ENCODE peak calls at places on chromosomes 16 and 17, in eight cellular contexts. One of them, this sample, is unnamed.

GRCh38 chr17:44000871-44001460 is 3.5 kb upstream of the NAGS start:
- DNase-seq in IMR-90: no peak
- DNase-seq in tibial artery: no peak
- DNase-seq in breast epithelium: no peak
- DNase-seq in lung: no peak
- DNase-seq in cardiac muscle cell: no peak
- DNase-seq in OCI-LY7: no peak
- DNase-seq in tibial nerve: no peak
- DNase-seq in this sample: no peak

GRCh38 chr16:56708418-56708817 is 21.5 kb upstream of the NUP93 start:
- DNase-seq in IMR-90: no peak
- DNase-seq in tibial artery: no peak
- DNase-seq in breast epithelium: no peak
- DNase-seq in lung: no peak
- DNase-seq in cardiac muscle cell: no peak
- DNase-seq in OCI-LY7: peak; percentile 86
- DNase-seq in tibial nerve: no peak
- DNase-seq in this sample: no peak

GRCh38 chr16:51071326-51071725 is 79.7 kb downstream of the SALL1 start:
- DNase-seq in IMR-90: no peak
- DNase-seq in tibial artery: no peak
- DNase-seq in breast epithelium: no peak
- DNase-seq in lung: no peak
- DNase-seq in cardiac muscle cell: no peak
- DNase-seq in OCI-LY7: no peak
- DNase-seq in tibial nerve: no peak
- DNase-seq in this sample: no peak

GRCh38 chr17:29625037-29625750 is 2.5 kb upstream of the CORO6 start:
- DNase-seq in IMR-90: peak; percentile 35
- DNase-seq in tibial artery: no peak
- DNase-seq in breast epithelium: no peak
- DNase-seq in lung: no peak
- DNase-seq in cardiac muscle cell: no peak
- DNase-seq in OCI-LY7: no peak
- DNase-seq in tibial nerve: no peak
- DNase-seq in this sample: no peak

GRCh38 chr16:19882186-19882585 is 2.5 kb downstream of the GPRC5B start:
- DNase-seq in IMR-90: no peak
- DNase-seq in tibial artery: no peak
- DNase-seq in breast epithelium: no peak
- DNase-seq in lung: no peak
- DNase-seq in cardiac muscle cell: no peak
- DNase-seq in OCI-LY7: no peak
- DNase-seq in tibial nerve: no peak
- DNase-seq in this sample: no peak

GRCh38 chr17:7974638-7975131 is 27.7 kb upstream of the GUCY2D start:
- DNase-seq in IMR-90: no peak
- DNase-seq in tibial artery: no peak
- DNase-seq in breast epithelium: no peak
- DNase-seq in lung: no peak
- DNase-seq in cardiac muscle cell: no peak
- DNase-seq in OCI-LY7: no peak
- DNase-seq in tibial nerve: no peak
- DNase-seq in this sample: no peak

GRCh38 chr16:12426122-12426521 is 377.6 kb downstream of the CPPED1 start:
- DNase-seq in IMR-90: peak; percentile 26
- DNase-seq in tibial artery: no peak
- DNase-seq in breast epithelium: no peak
- DNase-seq in lung: no peak
- DNase-seq in cardiac muscle cell: no peak
- DNase-seq in OCI-LY7: no peak
- DNase-seq in tibial nerve: no peak
- DNase-seq in this sample: no peak

GRCh38 chr17:32116937-32117336 is 25.4 kb upstream of the RHOT1 start:
- DNase-seq in IMR-90: no peak
- DNase-seq in tibial artery: no peak
- DNase-seq in breast epithelium: no peak
- DNase-seq in lung: no peak
- DNase-seq in cardiac muscle cell: no peak
- DNase-seq in OCI-LY7: no peak
- DNase-seq in tibial nerve: no peak
- DNase-seq in this sample: no peak

GRCh38 chr16:11224894-11225676 is 30.9 kb downstream of the SOCS1 start:
- DNase-seq in IMR-90: peak; percentile 28
- DNase-seq in tibial artery: no peak
- DNase-seq in breast epithelium: no peak
- DNase-seq in lung: no peak
- DNase-seq in cardiac muscle cell: no peak
- DNase-seq in OCI-LY7: peak; percentile 86
- DNase-seq in tibial nerve: no peak
- DNase-seq in this sample: no peak

GRCh38 chr16:26027060-26027459 is 335.3 kb downstream of the HS3ST4 start:
- DNase-seq in IMR-90: no peak
- DNase-seq in tibial artery: no peak
- DNase-seq in breast epithelium: no peak
- DNase-seq in lung: no peak
- DNase-seq in cardiac muscle cell: no peak
- DNase-seq in OCI-LY7: no peak
- DNase-seq in tibial nerve: no peak
- DNase-seq in this sample: no peak

DNA sequence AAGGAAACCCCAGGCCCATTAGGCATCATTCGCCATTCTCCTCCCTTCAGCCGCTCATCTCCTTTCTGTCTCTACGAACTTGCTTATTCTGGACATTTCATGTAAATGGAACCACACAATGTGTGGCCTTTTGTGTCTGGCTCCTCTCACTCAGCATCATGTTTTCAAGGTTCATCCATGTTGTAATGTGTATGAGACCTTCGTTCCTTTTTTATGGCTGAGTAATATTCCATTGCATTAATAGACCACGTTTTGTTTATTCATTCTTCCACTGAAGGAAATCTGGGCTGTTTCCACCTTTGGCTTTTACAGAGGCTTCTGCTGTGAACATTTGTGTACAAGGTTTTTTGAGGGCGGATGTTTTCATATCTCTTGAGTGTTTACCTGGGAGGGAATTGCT is 3.2 kb downstream of the CRISPLD2 start:
- DNase-seq in IMR-90: no peak
- DNase-seq in tibial artery: no peak
- DNase-seq in breast epithelium: no peak
- DNase-seq in lung: no peak
- DNase-seq in cardiac muscle cell: no peak
- DNase-seq in OCI-LY7: no peak
- DNase-seq in tibial nerve: no peak
- DNase-seq in this sample: no peak
- H3K4me3 ChIP-seq in IMR-90: no peak overlapping the region
- H3K4me3 ChIP-seq in tibial artery: peak overlapping the region; percentile 53
- H3K4me3 ChIP-seq in breast epithelium: peak overlapping the region; percentile 57
- H3K4me3 ChIP-seq in lung: no peak overlapping the region
- H3K4me3 ChIP-seq in cardiac muscle cell: no peak overlapping the region
- H3K4me3 ChIP-seq in OCI-LY7: no peak overlapping the region
- H3K4me3 ChIP-seq in tibial nerve: peak overlapping the region; percentile 60
- H3K4me3 ChIP-seq in this sample: peak overlapping the region; percentile 65

DNA sequence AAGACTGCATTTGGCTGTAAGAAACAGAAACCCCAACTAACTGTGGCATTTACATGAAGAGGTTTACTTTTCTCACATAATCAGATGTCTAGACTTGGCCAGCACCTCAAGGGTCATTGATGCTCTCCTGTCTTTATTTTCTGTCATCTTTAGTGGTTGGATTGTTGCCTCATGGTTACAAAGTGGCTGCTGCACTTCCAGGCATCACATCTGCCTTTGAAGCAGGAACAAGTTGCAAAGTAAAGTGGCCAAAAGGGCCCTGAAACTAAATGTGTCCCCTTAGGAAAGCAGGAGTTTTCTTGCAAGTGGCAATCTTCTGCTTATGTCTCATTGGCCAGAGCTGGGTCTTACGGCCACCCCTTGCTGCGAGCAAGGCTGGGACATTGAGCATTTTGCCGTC is 26.5 kb upstream of the STH start:
- DNase-seq in IMR-90: no peak
- DNase-seq in tibial artery: no peak
- DNase-seq in breast epithelium: no peak
- DNase-seq in lung: no peak
- DNase-seq in cardiac muscle cell: no peak
- DNase-seq in OCI-LY7: no peak
- DNase-seq in tibial nerve: no peak
- DNase-seq in this sample: no peak
- H3K27ac ChIP-seq in IMR-90: no peak overlapping the region
- H3K27ac ChIP-seq in tibial artery: no peak overlapping the region
- H3K27ac ChIP-seq in breast epithelium: peak overlapping the region; percentile 80
- H3K27ac ChIP-seq in lung: no peak overlapping the region
- H3K27ac ChIP-seq in cardiac muscle cell: no peak overlapping the region
- H3K27ac ChIP-seq in OCI-LY7: no peak overlapping the region
- H3K27ac ChIP-seq in tibial nerve: no peak overlapping the region
- H3K27ac ChIP-seq in this sample: no peak overlapping the region

DNA sequence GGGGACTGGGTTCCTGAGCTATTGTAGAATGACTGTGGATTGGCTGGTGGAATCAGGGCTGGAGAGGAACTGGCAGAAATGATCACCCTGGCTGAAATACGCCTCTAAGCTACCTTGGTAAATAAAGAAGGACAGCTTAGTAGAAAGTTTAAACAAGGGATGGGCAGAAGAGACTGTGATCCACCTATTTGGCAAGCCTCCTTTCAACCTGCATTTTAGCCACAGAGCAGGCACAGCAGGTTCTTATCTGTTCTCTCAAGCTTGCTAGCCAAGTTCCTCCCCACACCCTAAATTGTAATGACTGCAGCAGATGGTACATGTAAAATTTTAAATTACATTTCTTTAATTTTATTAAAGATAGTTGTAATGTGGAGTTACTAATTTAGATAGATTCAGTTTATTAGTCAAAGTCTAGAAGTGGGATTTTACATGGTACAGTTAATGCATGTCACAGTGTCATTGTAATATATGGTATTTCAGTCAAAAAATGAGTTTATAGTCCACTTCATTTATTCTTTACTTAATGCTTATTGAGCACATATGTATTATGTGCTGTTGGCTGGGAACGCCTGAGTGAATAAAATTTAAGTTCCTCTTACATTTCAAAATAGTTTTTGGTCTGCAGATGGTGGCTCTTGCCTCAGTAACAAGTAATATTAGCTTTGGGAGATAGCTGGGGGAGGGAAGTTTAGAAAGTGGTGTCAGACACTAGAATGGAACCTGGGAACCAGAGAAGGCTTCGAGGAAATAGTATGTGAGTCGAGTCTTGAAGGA is 11.2 kb downstream of the EPN2 start:
- DNase-seq in IMR-90: no peak
- DNase-seq in tibial artery: no peak
- DNase-seq in breast epithelium: no peak
- DNase-seq in lung: no peak
- DNase-seq in cardiac muscle cell: no peak
- DNase-seq in OCI-LY7: no peak
- DNase-seq in tibial nerve: no peak
- DNase-seq in this sample: no peak
- H3K4me1 ChIP-seq in IMR-90: peaks cover 16% of the 10 kb centered on the region
- H3K4me1 ChIP-seq in tibial artery: peaks cover 33% of the 10 kb centered on the region
- H3K4me1 ChIP-seq in breast epithelium: peaks cover 35% of the 10 kb centered on the region
- H3K4me1 ChIP-seq in lung: peaks cover 22% of the 10 kb centered on the region
- H3K4me1 ChIP-seq in cardiac muscle cell: peaks cover 20% of the 10 kb centered on the region
- H3K4me1 ChIP-seq in OCI-LY7: peaks cover 32% of the 10 kb centered on the region
- H3K4me1 ChIP-seq in tibial nerve: peaks cover 52% of the 10 kb centered on the region
- H3K4me1 ChIP-seq in this sample: peaks cover 30% of the 10 kb centered on the region

DNA sequence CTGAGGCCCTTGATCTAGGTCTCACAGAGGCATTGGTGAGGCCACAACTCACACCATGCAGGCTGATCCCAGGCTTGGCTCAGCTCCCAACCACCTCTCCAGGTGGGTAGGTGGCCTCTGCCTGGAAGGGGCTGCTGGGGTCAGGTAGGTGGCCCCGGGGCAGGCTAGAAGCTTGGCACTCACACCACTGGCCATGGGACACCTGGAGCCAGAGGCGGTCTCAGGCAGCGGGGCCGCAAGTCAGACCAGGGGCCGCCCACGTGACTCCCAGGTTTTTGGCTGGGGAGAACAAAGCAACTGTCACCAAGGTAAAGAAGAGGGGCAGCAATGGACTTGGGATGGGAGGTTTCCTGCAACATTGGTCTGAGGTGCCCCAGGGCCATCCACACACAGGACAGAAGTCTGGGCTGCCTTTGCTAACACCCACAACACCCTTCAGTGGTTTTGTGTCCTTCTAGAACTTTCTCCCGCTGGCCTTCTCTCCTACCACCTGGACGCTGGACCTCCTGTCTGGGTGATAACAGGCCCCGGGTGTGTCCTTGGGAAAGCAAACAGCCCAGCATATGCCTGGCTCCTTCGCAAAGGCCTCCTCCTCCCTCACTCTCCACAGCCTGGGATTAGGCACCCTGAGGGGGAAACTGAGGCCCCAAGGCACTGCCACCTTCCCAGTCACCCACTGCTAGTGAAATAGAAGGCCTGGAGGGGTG is 16.4 kb downstream of the C16orf74 start:
- DNase-seq in IMR-90: no peak
- DNase-seq in tibial artery: no peak
- DNase-seq in breast epithelium: no peak
- DNase-seq in lung: no peak
- DNase-seq in cardiac muscle cell: no peak
- DNase-seq in OCI-LY7: no peak
- DNase-seq in tibial nerve: no peak
- DNase-seq in this sample: no peak
- H3K4me3 ChIP-seq in IMR-90: no peak overlapping the region
- H3K4me3 ChIP-seq in tibial artery: no peak overlapping the region
- H3K4me3 ChIP-seq in breast epithelium: no peak overlapping the region
- H3K4me3 ChIP-seq in lung: no peak overlapping the region
- H3K4me3 ChIP-seq in cardiac muscle cell: no peak overlapping the region
- H3K4me3 ChIP-seq in OCI-LY7: peak overlapping the region; percentile 20
- H3K4me3 ChIP-seq in tibial nerve: no peak overlapping the region
- H3K4me3 ChIP-seq in this sample: no peak overlapping the region

GRCh38 chr16:3187798-3188674 is at the start of gene OR1F1:
- DNase-seq in IMR-90: peak; percentile 80
- DNase-seq in tibial artery: no peak
- DNase-seq in breast epithelium: no peak
- DNase-seq in lung: no peak
- DNase-seq in cardiac muscle cell: peak; percentile 30
- DNase-seq in OCI-LY7: no peak
- DNase-seq in tibial nerve: no peak
- DNase-seq in this sample: no peak

GRCh38 chr16:3189869-3190268 is 1.9 kb downstream of the OR1F1 start:
- DNase-seq in IMR-90: no peak
- DNase-seq in tibial artery: no peak
- DNase-seq in breast epithelium: no peak
- DNase-seq in lung: no peak
- DNase-seq in cardiac muscle cell: no peak
- DNase-seq in OCI-LY7: no peak
- DNase-seq in tibial nerve: no peak
- DNase-seq in this sample: no peak

GRCh38 chr16:3188925-3189825 is 1.2 kb downstream of the OR1F1 start:
- DNase-seq in IMR-90: peak; percentile 59
- DNase-seq in tibial artery: no peak
- DNase-seq in breast epithelium: no peak
- DNase-seq in lung: no peak
- DNase-seq in cardiac muscle cell: peak; percentile 61
- DNase-seq in OCI-LY7: no peak
- DNase-seq in tibial nerve: no peak
- DNase-seq in this sample: no peak

GRCh38 chr16:3186946-3187690 is 886 bp upstream of the OR1F1 start:
- DNase-seq in IMR-90: no peak
- DNase-seq in tibial artery: no peak
- DNase-seq in breast epithelium: no peak
- DNase-seq in lung: no peak
- DNase-seq in cardiac muscle cell: no peak
- DNase-seq in OCI-LY7: no peak
- DNase-seq in tibial nerve: no peak
- DNase-seq in this sample: no peak

DNA sequence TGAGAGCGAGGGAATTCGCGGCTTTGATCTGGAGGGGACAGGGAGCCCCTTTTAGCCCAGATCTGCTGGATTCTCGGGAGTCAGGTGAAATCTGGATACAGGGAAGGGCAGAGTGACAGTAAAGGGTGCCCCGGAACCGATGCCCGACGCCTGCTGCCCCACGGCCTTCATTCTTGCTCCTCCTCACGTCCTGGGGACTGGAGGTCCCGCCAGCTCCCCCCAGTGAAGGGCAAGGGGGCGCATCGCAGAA is 596 bp downstream of the OR1F1 start:
- DNase-seq in IMR-90: no peak
- DNase-seq in tibial artery: no peak
- DNase-seq in breast epithelium: no peak
- DNase-seq in lung: no peak
- DNase-seq in cardiac muscle cell: no peak
- DNase-seq in OCI-LY7: no peak
- DNase-seq in tibial nerve: no peak
- DNase-seq in this sample: no peak
- H3K27ac ChIP-seq in IMR-90: no peak overlapping the region
- H3K27ac ChIP-seq in tibial artery: no peak overlapping the region
- H3K27ac ChIP-seq in breast epithelium: no peak overlapping the region
- H3K27ac ChIP-seq in lung: no peak overlapping the region
- H3K27ac ChIP-seq in cardiac muscle cell: no peak overlapping the region
- H3K27ac ChIP-seq in OCI-LY7: no peak overlapping the region
- H3K27ac ChIP-seq in tibial nerve: no peak overlapping the region
- H3K27ac ChIP-seq in this sample: no peak overlapping the region